ENCODE peak calls at places on chromosomes 16 and 17, in four cellular contexts. W, Q, M and B are unnamed samples.

GRCh38 chr16:67571464-67571863 is 9.1 kb downstream of the CTCF start:
- DNase-seq in W (no peak), Q (no peak), M (peak), B (no peak)

GRCh38 chr17:47324224-47325020 is 667 bp downstream of the EFCAB13 start:
- DNase-seq in M (peak), Q (peak), W (peak), B (no peak)

GRCh38 chr17:307741-308507 is 44.7 kb downstream of the RPH3AL start:
- DNase-seq in W (no peak), M (no peak), Q (peak), B (no peak)

GRCh38 chr16:31696968-31697743 is 169.5 kb downstream of the AHSP start:
- DNase-seq in M (peak), Q (no peak), W (peak), B (no peak)

GRCh38 chr17:3963214-3964201 is 729 bp downstream of the ATP2A3 start:
- DNase-seq in M (no peak), W (no peak), Q (no peak), B (no peak)

GRCh38 chr17:82029391-82029790 is 2.1 kb upstream of the RAC3 start:
- DNase-seq in W (no peak), Q (no peak), M (no peak), B (no peak)

GRCh38 chr17:72614871-72615626 is 477.4 kb downstream of the SLC39A11 start:
- DNase-seq in M (no peak), Q (no peak), W (peak), B (peak)

GRCh38 chr16:2985457-2985856 is 5.2 kb upstream of the PKMYT1 start:
- DNase-seq in W (no peak), M (no peak), Q (no peak), B (no peak)

GRCh38 chr17:2396568-2397246 is 4.2 kb downstream of the MNT start:
- DNase-seq in W (peak), Q (peak), M (peak), B (peak)

GRCh38 chr17:55430531-55431228 is 9.0 kb upstream of the MMD start:
- DNase-seq in M (no peak), W (peak), Q (no peak), B (no peak)

GRCh38 chr17:15404116-15404730 is 62.8 kb upstream of the TEKT3 start:
- DNase-seq in M (peak), Q (peak), W (peak), B (no peak)

GRCh38 chr17:6449307-6449706 is 5.1 kb downstream of the PIMREG start:
- DNase-seq in M (no peak), W (no peak), Q (no peak), B (no peak)

GRCh38 chr17:50356418-50356817 is 10.5 kb downstream of the XYLT2 start:
- DNase-seq in Q (no peak), W (no peak), M (no peak), B (no peak)

GRCh38 chr17:50151937-50152547 is 1.6 kb upstream of the PPP1R9B start:
- DNase-seq in M (peak), Q (peak), W (peak), B (peak)

GRCh38 chr16:9003322-9003721 is 39.6 kb upstream of the USP7 start:
- DNase-seq in M (no peak), Q (no peak), W (no peak), B (no peak)

GRCh38 chr17:81037026-81037782 is 2.3 kb downstream of the BAIAP2 start:
- DNase-seq in M (no peak), Q (no peak), W (no peak), B (no peak)

GRCh38 chr17:78044280-78044835 is 84.2 kb downstream of the TMC6 start:
- DNase-seq in M (peak), Q (no peak), W (peak), B (no peak)

GRCh38 chr16:50430076-50430475 is 61.3 kb upstream of the BRD7 start:
- DNase-seq in W (no peak), Q (no peak), M (no peak), B (no peak)

GRCh38 chr16:5487728-5488127 is 390.1 kb upstream of the EEF2KMT start:
- DNase-seq in Q (no peak), M (no peak), W (no peak), B (no peak)

GRCh38 chr17:69326302-69327059 is 452 bp downstream of the ABCA5 start:
- DNase-seq in Q (no peak), W (peak), M (peak), B (no peak)

GRCh38 chr17:64975318-64976087 is 56.2 kb upstream of the LRRC37A3 start:
- DNase-seq in Q (peak), W (peak), M (peak), B (peak)

GRCh38 chr16:49701867-49702494 is 153.9 kb downstream of the ZNF423 start:
- DNase-seq in M (no peak), Q (peak), W (peak), B (no peak)

GRCh38 chr17:32341141-32341856 is 674 bp downstream of the C17orf75 start:
- DNase-seq in Q (no peak), W (peak), M (no peak), B (no peak)

GRCh38 chr16:49940464-49941224 is 84.4 kb upstream of the CNEP1R1 start:
- DNase-seq in W (no peak), Q (no peak), M (no peak), B (no peak)

GRCh38 chr17:28792877-28793666 is 49.3 kb downstream of the TRAF4 start:
- DNase-seq in M (peak), W (no peak), Q (no peak), B (no peak)

GRCh38 chr16:76428858-76429257 is 151.7 kb downstream of the CNTNAP4 start:
- DNase-seq in M (no peak), W (peak), Q (no peak), B (no peak)

GRCh38 chr17:62628845-62629555 is 1.5 kb downstream of the MRC2 start:
- DNase-seq in W (peak), M (peak), Q (peak), B (no peak)

GRCh38 chr16:84286568-84287220 is 8.0 kb upstream of the WFDC1 start:
- DNase-seq in W (no peak), M (peak), Q (peak), B (no peak)

GRCh38 chr16:81432899-81433560 is 11.6 kb upstream of the CMIP start:
- DNase-seq in Q (no peak), W (no peak), M (no peak), B (no peak)

GRCh38 chr16:8905168-8905762 is 23.1 kb downstream of the LITAFD start:
- DNase-seq in M (peak), W (peak), Q (no peak), B (no peak)

GRCh38 chr17:57296231-57296630 is 39.9 kb downstream of the MSI2 start:
- DNase-seq in M (no peak), Q (no peak), W (no peak), B (no peak)

DNA sequence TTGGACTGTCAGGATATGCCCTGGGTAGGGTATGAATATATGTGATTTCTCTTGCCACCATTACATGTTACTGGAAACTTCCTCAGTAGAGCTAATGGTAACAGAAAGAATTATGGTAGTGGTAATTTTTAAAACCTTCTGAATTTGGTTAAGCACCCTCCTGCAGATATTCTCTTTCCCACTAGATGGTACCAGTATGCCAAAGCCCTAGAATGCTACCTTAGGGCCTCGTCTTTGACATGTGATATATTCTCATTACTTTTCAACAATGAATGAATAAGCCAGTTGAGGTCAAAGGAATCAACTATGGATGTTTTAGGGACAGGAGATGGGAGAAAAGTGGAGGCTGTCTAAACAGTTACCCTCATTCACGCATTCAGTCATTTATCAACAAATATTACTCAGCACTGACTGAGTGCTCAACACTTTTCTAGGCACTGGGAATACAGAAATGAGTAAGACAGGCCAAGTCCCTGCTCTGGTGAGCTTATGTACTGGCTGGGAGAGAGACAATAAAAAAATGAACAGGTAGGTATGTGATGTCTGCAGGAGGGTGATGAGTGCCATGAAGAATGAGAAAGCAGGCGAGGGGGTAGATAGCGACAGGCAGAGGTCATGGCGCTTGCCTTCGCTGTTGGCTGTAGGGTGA is 14.7 kb downstream of the CDH13 start:
- DNase-seq in W (peak), Q (no peak), M (peak), B (no peak)
- TF ChIP-seq CTCF in W (peak), Q (no peak), M (peak), B (no peak)

GRCh38 chr16:56512025-56512424 is 7.8 kb downstream of the BBS2 start:
- DNase-seq in M (no peak), W (no peak), Q (no peak), B (no peak)
- TF ChIP-seq CTCF in M (no peak), W (no peak), Q (no peak), B (no peak)

DNA sequence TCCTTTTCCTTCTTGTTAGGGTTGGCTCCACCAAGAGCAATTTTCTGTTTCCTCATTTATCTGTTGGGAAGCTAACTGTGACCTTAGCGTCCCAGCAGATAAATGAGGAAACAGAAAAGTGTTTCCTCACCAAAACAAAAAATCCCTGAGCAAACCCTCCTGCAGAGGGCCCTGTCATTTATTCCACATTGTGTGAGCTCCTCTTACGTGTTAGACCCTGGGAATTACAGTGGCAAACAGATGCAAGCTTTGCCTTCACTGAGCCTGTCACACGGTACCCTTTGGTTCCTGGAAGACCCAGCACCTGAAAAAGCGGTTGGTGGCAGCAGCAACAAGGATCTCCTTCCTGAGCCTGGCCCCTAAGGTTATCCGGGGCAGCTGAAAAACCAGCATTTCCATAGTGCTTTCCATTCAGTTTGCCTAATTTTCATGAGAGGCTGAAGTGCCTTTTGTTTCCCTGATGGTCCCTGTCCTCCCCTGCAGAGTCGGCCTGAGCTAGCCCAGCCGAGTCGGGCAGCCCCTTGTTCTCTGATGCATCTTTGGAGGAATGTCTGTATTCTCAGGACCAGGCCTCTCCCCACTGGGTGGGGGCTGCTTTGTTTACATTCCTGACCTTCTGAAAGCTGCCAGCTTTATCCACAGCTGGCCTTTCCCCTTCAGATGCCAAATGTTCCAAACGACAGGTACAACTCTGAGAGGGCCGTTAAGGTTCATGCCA is 34.7 kb downstream of the YPEL2 start:
- DNase-seq in W (no peak), M (no peak), Q (no peak), B (no peak)
- TF ChIP-seq CTCF in W (no peak), M (no peak), Q (no peak), B (peak)

GRCh38 chr16:87305505-87306391 is 11.4 kb downstream of the C16orf95 start:
- DNase-seq in W (no peak), M (peak), Q (no peak), B (no peak)
- TF ChIP-seq CTCF in W (no peak), M (peak), Q (no peak), B (peak)

GRCh38 chr17:30554839-30555751 is 77.9 kb downstream of the GOSR1 start:
- DNase-seq in M (peak), Q (no peak), W (peak), B (no peak)
- TF ChIP-seq CTCF in M (peak), Q (no peak), W (peak), B (no peak)

GRCh38 chr17:17778308-17779014 is 58.3 kb downstream of the SREBF1 start:
- DNase-seq in Q (peak), W (peak), M (peak), B (no peak)
- TF ChIP-seq CTCF in Q (no peak), W (no peak), M (no peak), B (no peak)